ENCODE peak calls at places on chromosomes 6 and 20, in seven cellular contexts. R is neural progenitor cell, A is PC-3, S is HCT116, Z is OCI-LY7, K is GM23338, H is SK-N-SH. Y is an unnamed sample.

GRCh38 chr20:49392745-49393144 is 89.7 kb downstream of the KCNB1 start:
- DNase-seq in R (no peak), A (no peak), S (no peak), Z (no peak), K (no peak), H (no peak), Y (no peak)

GRCh38 chr6:149896491-149896890 is 1.4 kb downstream of the RAET1E start:
- DNase-seq in R (no peak), A (peak), S (no peak), Z (no peak), K (no peak), H (no peak), Y (no peak)

GRCh38 chr6:127475135-127475822 is 16.1 kb upstream of the KIAA0408 start:
- DNase-seq in R (no peak), A (no peak), S (no peak), Z (no peak), K (no peak), H (no peak), Y (no peak)

GRCh38 chr20:62577447-62577846 is 64.9 kb upstream of the SLCO4A1 start:
- DNase-seq in R (no peak), A (peak), S (no peak), Z (no peak), K (no peak), H (no peak), Y (no peak)

GRCh38 chr6:82410151-82410621 is 46.6 kb downstream of the TPBG start:
- DNase-seq in R (no peak), A (peak), S (no peak), Z (no peak), K (no peak), H (no peak), Y (no peak)

GRCh38 chr6:45422541-45423110 is 44.9 kb upstream of the SUPT3H start:
- DNase-seq in R (peak), A (peak), S (no peak), Z (peak), K (peak), H (peak), Y (peak)

GRCh38 chr6:43984442-43985321 is 142.6 kb downstream of the MRPL14 start:
- DNase-seq in R (no peak), A (no peak), S (no peak), Z (no peak), K (no peak), H (no peak), Y (no peak)

GRCh38 chr6:7331452-7331851 is 18.5 kb upstream of the SSR1 start:
- DNase-seq in R (no peak), A (no peak), S (no peak), Z (no peak), K (no peak), H (no peak), Y (no peak)

GRCh38 chr20:37390891-37391525 is 45.1 kb downstream of the SRC start:
- DNase-seq in R (no peak), A (no peak), S (no peak), Z (no peak), K (no peak), H (peak), Y (no peak)

GRCh38 chr6:43060034-43060754 is 763 bp downstream of the KLC4 start:
- DNase-seq in R (no peak), A (peak), S (no peak), Z (no peak), K (peak), H (no peak), Y (peak)

GRCh38 chr6:127918506-127919427 is 17.9 kb upstream of the THEMIS start:
- DNase-seq in R (no peak), A (no peak), S (no peak), Z (no peak), K (no peak), H (no peak), Y (no peak)

GRCh38 chr6:107598091-107598490 is 108.2 kb downstream of the SOBP start:
- DNase-seq in R (no peak), A (no peak), S (no peak), Z (no peak), K (no peak), H (no peak), Y (no peak)

GRCh38 chr6:31547727-31548422 is 467 bp downstream of the NFKBIL1 start:
- DNase-seq in R (no peak), A (no peak), S (no peak), Z (no peak), K (peak), H (peak), Y (no peak)

GRCh38 chr20:52379723-52380336 is 188.3 kb upstream of the ZFP64 start:
- DNase-seq in R (peak), A (peak), S (no peak), Z (peak), K (peak), H (peak), Y (peak)

GRCh38 chr6:41702771-41703494 is 32.5 kb downstream of the TFEB start:
- DNase-seq in R (no peak), A (no peak), S (no peak), Z (no peak), K (no peak), H (no peak), Y (no peak)

GRCh38 chr6:35497571-35498406 is 910 bp upstream of the TEAD3 start:
- DNase-seq in R (peak), A (no peak), S (no peak), Z (peak), K (peak), H (peak), Y (peak)

GRCh38 chr6:143325379-143326140 is 124.9 kb downstream of the ADAT2 start:
- DNase-seq in R (no peak), A (peak), S (no peak), Z (no peak), K (no peak), H (no peak), Y (no peak)

GRCh38 chr20:39706089-39706721 is 744.1 kb downstream of the DHX35 start:
- DNase-seq in R (no peak), A (no peak), S (no peak), Z (no peak), K (no peak), H (peak), Y (peak)

GRCh38 chr6:150018846-150019580 is 6.3 kb downstream of the RAET1L start:
- DNase-seq in R (no peak), A (no peak), S (no peak), Z (no peak), K (no peak), H (no peak), Y (no peak)

GRCh38 chr6:21504790-21505189 is 88.8 kb upstream of the SOX4 start:
- DNase-seq in R (no peak), A (no peak), S (no peak), Z (no peak), K (no peak), H (no peak), Y (no peak)

GRCh38 chr20:376750-377149 is 3.8 kb upstream of the TRIB3 start:
- DNase-seq in R (no peak), A (no peak), S (no peak), Z (no peak), K (no peak), H (no peak), Y (no peak)
- TF ChIP-seq CTCF in R (no peak), A (no peak), S (no peak), Z (no peak), K (no peak), H (no peak), Y (no peak)

DNA sequence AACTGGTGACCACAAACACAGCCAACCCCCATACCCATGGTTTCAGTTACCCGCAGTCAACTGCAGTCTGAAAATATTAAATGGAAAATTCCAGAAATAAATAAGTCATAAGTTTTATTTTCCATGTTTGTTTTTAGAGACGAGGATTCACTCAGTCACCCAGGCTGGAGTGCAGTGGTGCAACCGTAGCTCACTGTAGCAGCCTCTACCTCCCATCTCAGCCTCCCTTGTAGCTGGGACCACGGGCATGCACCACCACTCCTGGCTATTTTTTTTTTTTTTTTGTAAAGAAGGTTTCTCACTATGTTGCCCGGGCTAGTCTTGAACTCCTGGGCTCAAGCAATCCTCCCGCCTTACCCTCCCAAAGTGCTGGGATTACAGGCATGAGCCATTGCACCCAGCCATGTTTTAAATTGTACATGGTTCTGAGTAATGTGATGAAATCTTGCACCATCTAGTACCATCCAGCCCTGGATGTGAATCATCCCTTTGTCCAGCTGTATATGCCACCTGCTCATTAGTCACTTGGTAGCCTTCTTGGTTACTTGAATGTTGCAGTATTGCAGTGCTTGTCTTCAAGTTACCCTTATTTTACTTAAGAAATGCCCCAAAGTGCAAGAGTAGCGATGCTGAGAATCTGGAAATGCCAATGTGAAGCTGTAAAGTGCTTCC is 14.5 kb downstream of the CSNK2A1 start:
- DNase-seq in R (no peak), A (peak), S (peak), Z (no peak), K (no peak), H (no peak), Y (no peak)
- TF ChIP-seq EZH2phosphoT487 in R (no peak), A (no peak), S (no peak), Z (no peak), K (no peak), H (no peak), Y (no peak)

DNA sequence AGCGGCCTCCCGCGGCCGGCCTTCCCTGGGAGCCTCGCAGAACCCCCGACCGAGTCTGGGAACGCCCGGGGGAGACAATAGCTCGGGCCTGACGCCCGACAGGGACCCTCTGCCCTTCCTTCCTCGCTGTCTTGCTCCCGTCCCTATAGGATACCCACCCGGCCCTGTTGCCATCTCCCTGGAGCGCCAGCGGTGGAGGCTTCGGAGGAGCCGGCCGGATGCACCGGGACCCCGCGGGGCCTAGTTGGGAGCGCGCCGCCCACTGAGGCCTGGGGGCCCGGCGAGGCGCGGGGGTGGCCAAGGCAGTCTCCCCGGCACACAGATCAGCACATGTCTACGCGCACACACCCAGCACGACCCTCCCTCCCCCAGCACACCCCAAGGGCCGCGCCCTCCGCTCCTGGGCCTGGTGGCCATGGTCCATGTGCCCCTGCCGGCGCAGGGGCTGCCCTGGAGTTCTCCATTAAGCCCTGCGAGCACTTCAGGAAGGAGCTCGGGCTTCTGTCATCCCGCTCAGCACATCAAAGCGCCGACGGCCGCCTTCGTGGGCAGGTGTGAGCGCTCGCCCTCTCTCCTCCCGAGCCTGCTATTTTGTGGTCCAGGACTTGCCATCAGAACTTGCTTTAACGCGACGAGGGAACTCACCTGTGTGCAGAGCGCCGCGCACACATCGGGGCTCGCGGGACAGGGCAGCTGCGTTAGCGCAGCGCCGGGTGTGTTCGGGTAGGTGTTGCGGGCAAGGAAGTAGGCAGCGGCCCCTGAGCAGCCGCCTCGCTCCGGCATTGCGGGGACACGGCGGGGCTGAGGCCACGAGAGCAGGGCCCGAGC is 3.7 kb downstream of the FOXF2 start:
- DNase-seq in R (peak), A (no peak), S (no peak), Z (no peak), K (peak), H (no peak), Y (no peak)
- H3K4me3 ChIP-seq in R (peak), A (no peak), S (no peak), Z (no peak), K (peak), H (no peak), Y (peak)

DNA sequence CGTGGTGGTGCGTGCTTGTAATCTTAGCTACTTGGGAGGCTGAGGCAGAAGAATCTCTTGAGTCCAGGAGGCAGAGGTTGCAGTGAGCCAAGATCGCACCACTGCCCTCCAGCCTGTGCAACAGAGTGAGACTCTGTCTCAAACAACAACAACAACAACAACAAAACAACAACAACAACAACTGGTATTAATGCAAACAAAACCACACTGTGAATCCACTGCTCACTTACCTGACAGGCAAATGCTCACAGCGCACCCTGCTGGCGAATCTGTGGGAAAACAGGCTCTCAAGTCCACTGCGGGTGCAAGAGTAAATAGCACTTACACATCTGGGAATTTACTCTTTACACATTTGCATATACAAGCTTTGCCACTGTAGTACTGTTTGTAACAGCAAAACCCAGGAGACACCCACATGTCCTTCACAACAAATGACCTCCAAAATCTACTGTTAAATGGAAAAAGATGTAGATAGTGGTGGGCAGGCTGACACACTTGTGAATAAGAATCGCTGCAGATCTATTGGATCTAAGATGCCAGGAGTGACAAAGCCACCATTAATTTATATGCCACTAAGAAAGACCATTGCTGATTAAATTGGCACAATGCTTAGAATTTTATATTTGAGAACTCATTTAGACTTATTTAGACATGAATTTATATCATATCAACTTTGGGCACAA is 29.3 kb downstream of the NSFL1C start:
- DNase-seq in R (peak), A (peak), S (peak), Z (peak), K (peak), H (peak), Y (peak)
- TF ChIP-seq CTCF in R (peak), A (peak), S (peak), Z (peak), K (peak), H (peak), Y (peak)

DNA sequence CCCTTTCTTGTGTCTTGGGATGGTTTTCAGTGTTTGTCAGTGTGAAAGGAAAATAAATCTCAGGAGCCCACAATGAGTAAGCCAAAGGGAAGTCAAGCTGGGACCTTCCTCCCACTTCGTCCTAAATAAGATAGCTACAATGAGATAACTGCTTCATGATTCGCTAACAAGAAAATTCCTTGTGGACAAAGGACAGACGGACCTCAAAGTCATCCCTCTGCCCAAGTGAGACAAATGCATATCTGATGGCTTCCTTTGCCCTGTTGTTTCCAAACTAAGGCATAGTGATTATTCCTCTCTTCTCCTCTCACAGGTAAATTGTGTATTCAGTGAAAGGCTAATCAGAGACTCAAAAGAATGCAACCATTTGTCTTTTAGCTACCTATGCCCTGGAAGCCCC is 26.1 kb upstream of the ADTRP start:
- DNase-seq in R (no peak), A (no peak), S (no peak), Z (no peak), K (no peak), H (no peak), Y (no peak)
- TF ChIP-seq EZH2phosphoT487 in R (no peak), A (no peak), S (no peak), Z (no peak), K (no peak), H (no peak), Y (no peak)

GRCh38 chr6:10837692-10837996 is 695 bp downstream of the MAK start:
- DNase-seq in R (peak), A (peak), S (no peak), Z (no peak), K (no peak), H (no peak), Y (peak)

GRCh38 chr6:10837997-10838793 is at the start of gene MAK:
- DNase-seq in R (peak), A (peak), S (peak), Z (peak), K (peak), H (peak), Y (peak)

GRCh38 chr6:10837009-10837691 is 1.2 kb downstream of the MAK start:
- DNase-seq in R (peak), A (peak), S (no peak), Z (no peak), K (peak), H (peak), Y (peak)

GRCh38 chr6:10834823-10835222 is 3.5 kb downstream of the MAK start:
- DNase-seq in R (no peak), A (no peak), S (no peak), Z (no peak), K (no peak), H (no peak), Y (no peak)

DNA sequence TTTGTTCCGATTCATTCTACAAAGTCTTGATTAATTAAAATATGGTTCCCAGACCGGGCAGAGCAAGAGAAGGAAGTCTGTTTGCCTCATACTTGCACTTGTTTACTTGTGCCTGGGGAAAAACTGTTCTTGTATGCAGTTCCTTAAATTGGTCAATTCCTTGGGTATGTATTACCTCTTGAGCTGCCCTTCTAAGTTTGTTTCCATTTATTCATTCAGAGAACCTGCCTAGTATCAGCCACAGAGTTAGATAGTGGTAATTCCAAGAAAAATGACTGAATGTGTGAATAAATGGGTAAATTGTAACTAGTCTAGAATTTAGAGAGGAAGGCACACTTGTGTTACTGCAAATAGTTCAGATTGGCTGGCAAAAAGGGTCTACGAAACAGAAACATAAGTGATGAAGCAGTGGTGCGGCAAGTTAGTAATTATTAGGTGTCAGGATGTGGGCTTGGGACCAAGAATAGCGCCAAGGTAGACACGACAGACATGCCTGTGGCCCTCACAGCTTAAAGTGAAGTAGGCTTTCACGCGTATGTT is 525 bp upstream of the MAK start:
- DNase-seq in R (no peak), A (no peak), S (no peak), Z (peak), K (no peak), H (no peak), Y (no peak)
- H3K4me3 ChIP-seq in R (peak), A (peak), S (peak), Z (peak), K (peak), H (peak), Y (peak)

GRCh38 chr6:15677822-15678221 is 15.0 kb upstream of the DTNBP1 start:
- DNase-seq in R (no peak), A (no peak), S (no peak), Z (no peak), K (no peak), H (no peak), Y (no peak)

GRCh38 chr6:15675537-15676170 is 12.8 kb upstream of the DTNBP1 start:
- DNase-seq in R (no peak), A (no peak), S (no peak), Z (no peak), K (no peak), H (no peak), Y (no peak)

GRCh38 chr6:15674690-15675386 is 12.0 kb upstream of the DTNBP1 start:
- DNase-seq in R (no peak), A (no peak), S (no peak), Z (no peak), K (peak), H (peak), Y (no peak)

GRCh38 chr6:15681946-15682345 is 19.1 kb upstream of the DTNBP1 start:
- DNase-seq in R (no peak), A (no peak), S (no peak), Z (no peak), K (no peak), H (no peak), Y (no peak)

GRCh38 chr6:15678514-15678913 is 15.7 kb upstream of the DTNBP1 start:
- DNase-seq in R (no peak), A (no peak), S (no peak), Z (no peak), K (no peak), H (no peak), Y (no peak)
- TF ChIP-seq CTCF in R (no peak), A (no peak), S (no peak), Z (no peak), K (no peak), H (no peak), Y (no peak)

Y was measured in hepatocyte.